ENCODE peak calls at places on chromosomes 16 and 17, in nine cellular contexts. K, Y, Z, E, J, C, W, R and O are unnamed samples.
A peak's percentile ranks its signal among the peaks of the same experiment; 100 is the strongest.

GRCh38 chr17:41865596-41865893 is 322 bp upstream of the KLHL11 start:
- DNase-seq in K (no peak), J (no peak), Z (peak; percentile 60), C (no peak), Y (no peak), W (no peak), R (no peak), E (no peak), O (no peak)

GRCh38 chr16:85583491-85584181 is 29.5 kb upstream of the GSE1 start:
- DNase-seq in R (no peak), Y (no peak), E (no peak), Z (no peak), W (peak; percentile 83), K (peak; percentile 70), C (no peak), J (peak; percentile 93), O (no peak)

GRCh38 chr16:49515016-49515415 is 141.4 kb downstream of the C16orf78 start:
- DNase-seq in Z (no peak), J (no peak), E (no peak), K (no peak), C (no peak), R (no peak), W (no peak), Y (no peak), O (no peak)

GRCh38 chr17:4512156-4513112 is 13.8 kb downstream of the SPNS2 start:
- DNase-seq in E (peak; percentile 82), Y (no peak), W (no peak), Z (no peak), C (no peak), J (no peak), R (no peak), K (no peak), O (no peak)

GRCh38 chr16:84471316-84471715 is 33.1 kb downstream of the MEAK7 start:
- DNase-seq in K (no peak), J (no peak), Z (no peak), E (no peak), C (no peak), W (no peak), Y (no peak), R (no peak), O (no peak)

GRCh38 chr17:13415877-13416416 is 185.8 kb downstream of the HS3ST3A1 start:
- DNase-seq in C (no peak), Z (no peak), Y (peak; percentile 13), R (no peak), E (no peak), K (peak; percentile 94), W (no peak), J (peak; percentile 87), O (peak; percentile 86)

GRCh38 chr16:83933885-83934683 is 19.0 kb upstream of the OSGIN1 start:
- DNase-seq in K (no peak), J (peak; percentile 55), R (no peak), Y (no peak), C (no peak), W (no peak), Z (no peak), E (no peak), O (no peak)

GRCh38 chr16:21224800-21225199 is 8.7 kb upstream of the ANKS4B start:
- DNase-seq in J (no peak), E (no peak), W (no peak), C (no peak), K (no peak), Y (no peak), Z (no peak), R (no peak), O (no peak)

GRCh38 chr17:72280881-72281280 is 160.1 kb downstream of the SOX9 start:
- DNase-seq in Y (no peak), J (no peak), C (no peak), R (no peak), W (no peak), Z (no peak), E (no peak), K (no peak), O (no peak)

GRCh38 chr16:26749072-26749471 is 317.7 kb upstream of the C16orf82 start:
- DNase-seq in J (no peak), K (no peak), Y (no peak), W (no peak), R (no peak), C (no peak), E (no peak), Z (no peak), O (no peak)

GRCh38 chr17:60653569-60653968 is 24.1 kb upstream of the BCAS3 start:
- DNase-seq in K (no peak), Z (no peak), W (no peak), Y (no peak), C (no peak), J (no peak), R (no peak), E (no peak), O (no peak)
- H4K20me1 ChIP-seq in K (no peaks in the 10 kb centered on the region), Z (no peaks in the 10 kb centered on the region), W (no peaks in the 10 kb centered on the region), Y (no peaks in the 10 kb centered on the region), C (no peaks in the 10 kb centered on the region), J (peaks cover 30% of the 10 kb centered on the region), R (peaks cover 6% of the 10 kb centered on the region), E (no peaks in the 10 kb centered on the region), O (no peaks in the 10 kb centered on the region)

DNA sequence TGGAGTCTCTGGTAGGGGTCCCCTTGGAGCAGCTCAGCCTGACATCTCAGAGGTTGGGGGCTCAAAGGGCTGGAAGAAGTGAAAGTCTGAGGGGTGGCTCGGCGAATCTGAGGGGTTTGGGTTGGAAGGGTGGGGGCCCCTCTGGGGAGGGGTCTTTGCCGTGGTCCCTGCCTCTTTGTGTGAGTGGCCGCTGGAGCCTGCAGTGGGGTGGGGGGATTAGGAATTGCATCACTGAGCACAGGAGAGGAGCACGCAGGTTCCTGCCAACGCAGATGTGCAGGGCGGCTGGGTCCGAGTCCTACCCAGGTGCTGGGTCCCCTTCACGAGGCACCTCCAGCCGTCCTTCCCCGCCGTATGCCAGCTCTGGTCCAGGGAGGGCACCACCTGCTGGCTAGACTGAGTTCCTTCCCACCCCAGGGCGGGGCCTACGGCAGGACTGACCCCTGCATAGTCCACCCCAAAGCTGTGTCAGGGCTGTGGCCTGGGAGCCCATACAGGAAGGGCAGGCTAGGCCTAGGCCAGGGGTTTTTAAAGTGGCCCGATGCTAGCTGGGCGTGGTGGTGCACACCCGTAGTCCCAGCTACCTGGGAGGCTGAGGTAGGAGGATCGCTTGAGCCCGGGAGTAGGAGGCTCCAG is 9.9 kb downstream of the FMNL1 start:
- DNase-seq in K (no peak), J (no peak), W (peak; percentile 68), E (no peak), Z (no peak), Y (no peak), C (no peak), R (peak; percentile 79), O (no peak)
- H3K27ac ChIP-seq in K (no peak overlapping the region), J (no peak overlapping the region), W (no peak overlapping the region), E (no peak overlapping the region), Z (no peak overlapping the region), Y (no peak overlapping the region), C (no peak overlapping the region), R (no peak overlapping the region), O (no peak overlapping the region)

GRCh38 chr17:35849469-35850348 is 19.0 kb downstream of the HEATR9 start:
- DNase-seq in W (peak; percentile 80), J (peak; percentile 36), Z (peak; percentile 13), R (peak; percentile 89), C (peak; percentile 65), K (peak; percentile 77), Y (peak; percentile 33), E (peak; percentile 26), O (peak; percentile 82)
- TF ChIP-seq EZH2 in W (no peak), J (no peak), Z (no peak), R (no peak), C (no peak), K (no peak), Y (no peak), E (no peak), O (no peak)

DNA sequence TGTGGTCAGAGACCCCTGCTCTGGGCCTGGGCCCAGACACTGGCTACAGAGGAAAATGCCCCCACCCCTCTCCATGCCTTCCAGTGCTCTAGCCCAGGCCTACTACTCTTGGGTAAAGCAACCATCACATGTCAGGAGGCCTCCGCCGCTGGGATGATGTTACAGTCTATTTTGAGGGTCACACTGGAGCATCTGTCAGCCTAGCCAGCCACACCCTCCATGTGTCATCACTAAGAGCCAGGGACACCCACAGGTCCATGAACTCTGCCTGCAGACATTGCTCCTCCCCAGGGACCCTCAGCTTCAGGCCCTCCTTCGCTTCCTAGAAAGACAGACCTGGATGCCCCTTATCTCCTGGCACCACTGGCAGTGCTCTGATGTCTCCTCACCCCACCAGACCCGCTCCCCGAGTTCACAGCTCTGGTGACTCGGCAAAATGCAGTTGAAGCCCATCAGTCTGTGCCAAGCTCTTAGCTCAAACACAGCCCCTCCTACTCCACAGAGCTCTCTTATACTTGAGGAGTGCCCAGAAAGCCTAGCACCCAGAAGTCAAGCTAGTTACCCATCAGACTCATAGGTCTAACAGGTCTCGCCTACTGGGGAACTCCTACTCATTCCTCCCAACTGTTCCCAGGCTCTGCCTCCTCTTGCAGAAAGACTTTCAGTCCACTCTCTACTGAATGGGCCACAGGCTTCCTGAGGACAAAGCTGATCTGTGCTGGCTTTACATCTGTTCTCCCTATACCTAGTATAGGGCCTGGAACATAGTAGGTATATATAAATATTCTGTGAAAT is 5.9 kb downstream of the RANBP10 start:
- DNase-seq in E (no peak), J (no peak), W (no peak), K (no peak), Z (no peak), R (no peak), Y (no peak), C (no peak), O (no peak)
- H4K20me1 ChIP-seq in E (no peaks in the 10 kb centered on the region), J (peaks cover 61% of the 10 kb centered on the region), W (peaks cover 23% of the 10 kb centered on the region), K (no peaks in the 10 kb centered on the region), Z (no peaks in the 10 kb centered on the region), R (peaks cover 24% of the 10 kb centered on the region), Y (no peaks in the 10 kb centered on the region), C (no peaks in the 10 kb centered on the region), O (peaks cover 20% of the 10 kb centered on the region)

DNA sequence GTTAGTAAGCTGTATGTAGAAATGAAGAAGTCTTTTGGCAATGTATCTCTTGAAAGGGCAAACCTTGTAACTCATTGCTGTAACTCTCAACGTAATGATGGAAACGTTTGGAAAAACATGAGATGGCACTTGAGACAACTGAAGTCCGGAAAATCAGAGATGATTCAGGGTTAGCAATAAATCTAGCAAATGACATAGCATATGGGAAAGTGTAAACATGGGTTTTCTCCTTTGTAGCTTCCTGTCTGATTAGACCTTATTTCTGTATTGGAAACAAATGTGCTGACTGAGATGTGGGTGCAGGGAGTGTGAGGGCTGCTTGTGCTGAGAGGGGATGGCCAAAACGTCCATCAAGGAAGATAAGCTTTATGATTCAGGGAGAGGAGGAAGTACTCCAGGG is 110.7 kb upstream of the FAM20A start:
- DNase-seq in Z (no peak), E (no peak), J (no peak), R (no peak), C (no peak), Y (no peak), K (no peak), W (no peak), O (no peak)
- H3K27ac ChIP-seq in Z (no peak overlapping the region), E (no peak overlapping the region), J (no peak overlapping the region), R (no peak overlapping the region), C (no peak overlapping the region), Y (no peak overlapping the region), K (no peak overlapping the region), W (no peak overlapping the region), O (no peak overlapping the region)